ENCODE peak calls at places on chromosomes 2 and 18, in four cellular contexts. U is NCI-H1105 treated with DMSO at 0.1 percent for 48 hours, J is cardiac muscle cell, S is fibroblast of the conjunctiva. W is an unnamed sample.

GRCh38 chr2:230441188-230441897 is 25.3 kb downstream of the SP100 start:
- DNase-seq in U (no peak), J (no peak), S (peak; percentile 76), W (no peak)

GRCh38 chr18:12296087-12296403 is 12.0 kb upstream of the TUBB6 start:
- DNase-seq in U (no peak), J (no peak), S (no peak), W (no peak)

GRCh38 chr2:85326406-85326945 is 1.3 kb downstream of the TGOLN2 start:
- DNase-seq in U (no peak), J (no peak), S (no peak), W (no peak)

GRCh38 chr18:51110073-51110797 is 80.2 kb downstream of the SMAD4 start:
- DNase-seq in U (peak; percentile 1), J (peak; percentile 71), S (no peak), W (no peak)

GRCh38 chr18:54263904-54264336 is 5.4 kb upstream of the POLI start:
- DNase-seq in U (no peak), J (no peak), S (no peak), W (no peak)

GRCh38 chr2:169397697-169398096 is 35.4 kb upstream of the LRP2 start:
- DNase-seq in U (peak; percentile 21), J (no peak), S (no peak), W (no peak)

GRCh38 chr2:23250371-23250770 is 134.6 kb upstream of the KLHL29 start:
- DNase-seq in U (no peak), J (no peak), S (no peak), W (no peak)

GRCh38 chr2:96157649-96158553 is 12.7 kb upstream of the DUSP2 start:
- DNase-seq in U (no peak), J (no peak), S (no peak), W (no peak)

GRCh38 chr18:37565985-37566478 is 434 bp upstream of the CELF4 start:
- DNase-seq in U (peak; percentile 84), J (peak; percentile 85), S (no peak), W (no peak)

GRCh38 chr18:72799106-72799505 is 68.7 kb downstream of the NETO1 start:
- DNase-seq in U (no peak), J (no peak), S (no peak), W (peak; percentile 3)

GRCh38 chr2:10721344-10722251 is at the start of gene ATP6V1C2:
- DNase-seq in U (peak; percentile 22), J (peak; percentile 78), S (no peak), W (no peak)

GRCh38 chr2:67616749-67617148 is 219.6 kb downstream of the ETAA1 start:
- DNase-seq in U (no peak), J (no peak), S (no peak), W (peak; percentile 63)

GRCh38 chr2:223166215-223166493 is 114.2 kb downstream of the KCNE4 start:
- DNase-seq in U (no peak), J (no peak), S (no peak), W (no peak)

GRCh38 chr2:233791151-233791882 is 13.2 kb downstream of the MROH2A start:
- DNase-seq in U (no peak), J (no peak), S (no peak), W (no peak)

GRCh38 chr2:6877402-6878305 is at the start of gene RSAD2:
- DNase-seq in U (peak; percentile 61), J (no peak), S (no peak), W (no peak)

GRCh38 chr2:219272995-219273394 is 6.2 kb upstream of the DNAJB2 start:
- DNase-seq in U (no peak), J (no peak), S (no peak), W (no peak)

GRCh38 chr2:152543717-152544116 is 173.5 kb downstream of the PRPF40A start:
- DNase-seq in U (no peak), J (no peak), S (no peak), W (no peak)

GRCh38 chr2:10072656-10073480 is 7.3 kb downstream of the CYS1 start:
- DNase-seq in U (peak; percentile 87), J (peak; percentile 91), S (peak; percentile 81), W (peak; percentile 44)

GRCh38 chr2:163610817-163611556 is 124.8 kb downstream of the FIGN start:
- DNase-seq in U (no peak), J (no peak), S (no peak), W (no peak)

GRCh38 chr2:232588680-232589585 is 38.4 kb downstream of the EIF4E2 start:
- DNase-seq in U (no peak), J (no peak), S (peak; percentile 79), W (peak; percentile 36)